ENCODE peak calls at places on chromosomes 16 and 17, in four cellular contexts. One of them, this sample, is unnamed.

GRCh38 chr17:79071161-79071560 is 3.5 kb upstream of the ENGASE start:
- DNase-seq in H1: no peak
- DNase-seq in HepG2: no peak
- DNase-seq in GM12878: no peak
- DNase-seq in this sample: no peak

GRCh38 chr16:72455743-72456659 is 284.0 kb upstream of the PMFBP1 start:
- DNase-seq in GM12878: no peak
- DNase-seq in H1: no peak
- DNase-seq in HepG2: peak
- DNase-seq in this sample: no peak

GRCh38 chr16:2531696-2532493 is 687 bp upstream of the CEMP1 start:
- DNase-seq in GM12878: peak
- DNase-seq in HepG2: peak
- DNase-seq in H1: peak
- DNase-seq in this sample: peak

GRCh38 chr17:50027639-50028206 is 28.2 kb upstream of the ITGA3 start:
- DNase-seq in GM12878: no peak
- DNase-seq in HepG2: no peak
- DNase-seq in H1: no peak
- DNase-seq in this sample: no peak

GRCh38 chr17:16477255-16477654 is 14.7 kb downstream of the LRRC75A start:
- DNase-seq in H1: no peak
- DNase-seq in HepG2: peak
- DNase-seq in GM12878: no peak
- DNase-seq in this sample: no peak

GRCh38 chr17:79223953-79224352 is 149.3 kb downstream of the ENGASE start:
- DNase-seq in GM12878: no peak
- DNase-seq in HepG2: no peak
- DNase-seq in H1: no peak
- DNase-seq in this sample: no peak

GRCh38 chr17:6548578-6549330 is 7.6 kb downstream of the PITPNM3 start:
- DNase-seq in H1: no peak
- DNase-seq in HepG2: peak
- DNase-seq in GM12878: peak
- DNase-seq in this sample: no peak

GRCh38 chr16:69073181-69073669 is 32.2 kb upstream of the HAS3 start:
- DNase-seq in HepG2: peak
- DNase-seq in H1: no peak
- DNase-seq in GM12878: no peak
- DNase-seq in this sample: no peak

GRCh38 chr16:24668481-24669001 is 60.9 kb upstream of the TNRC6A start:
- DNase-seq in GM12878: no peak
- DNase-seq in H1: no peak
- DNase-seq in HepG2: no peak
- DNase-seq in this sample: no peak

GRCh38 chr16:51148674-51149228 is 2.3 kb downstream of the SALL1 start:
- DNase-seq in H1: no peak
- DNase-seq in GM12878: no peak
- DNase-seq in HepG2: no peak
- DNase-seq in this sample: no peak

GRCh38 chr17:49742256-49742655 is 21.7 kb downstream of the FAM117A start:
- DNase-seq in HepG2: no peak
- DNase-seq in GM12878: no peak
- DNase-seq in H1: no peak
- DNase-seq in this sample: no peak

GRCh38 chr16:78551487-78552085 is 452.1 kb downstream of the WWOX start:
- DNase-seq in HepG2: no peak
- DNase-seq in GM12878: no peak
- DNase-seq in H1: peak
- DNase-seq in this sample: no peak

GRCh38 chr16:17416461-17417221 is 54.1 kb downstream of the XYLT1 start:
- DNase-seq in H1: no peak
- DNase-seq in HepG2: no peak
- DNase-seq in GM12878: peak
- DNase-seq in this sample: no peak

GRCh38 chr17:61410100-61410551 is 10.5 kb downstream of the TBX2 start:
- DNase-seq in HepG2: no peak
- DNase-seq in GM12878: no peak
- DNase-seq in H1: no peak
- DNase-seq in this sample: no peak

GRCh38 chr17:37694734-37695133 is 50.1 kb downstream of the HNF1B start:
- DNase-seq in H1: no peak
- DNase-seq in GM12878: no peak
- DNase-seq in HepG2: no peak
- DNase-seq in this sample: no peak

GRCh38 chr16:80936410-80936809 is 70.3 kb downstream of the CMC2 start:
- DNase-seq in HepG2: no peak
- DNase-seq in H1: no peak
- DNase-seq in GM12878: no peak
- DNase-seq in this sample: no peak

GRCh38 chr16:15650698-15651161 is 685 bp downstream of the NDE1 start:
- DNase-seq in GM12878: no peak
- DNase-seq in H1: no peak
- DNase-seq in HepG2: no peak
- DNase-seq in this sample: peak

GRCh38 chr17:50618300-50618699 is 16.4 kb upstream of the ABCC3 start:
- DNase-seq in GM12878: no peak
- DNase-seq in HepG2: no peak
- DNase-seq in H1: no peak
- DNase-seq in this sample: no peak

GRCh38 chr17:1762906-1763829 is 1.3 kb downstream of the SERPINF1 start:
- DNase-seq in HepG2: peak
- DNase-seq in H1: no peak
- DNase-seq in GM12878: no peak
- DNase-seq in this sample: no peak

GRCh38 chr17:21452377-21453143 is 76.4 kb downstream of the KCNJ12 start:
- DNase-seq in HepG2: peak
- DNase-seq in H1: peak
- DNase-seq in GM12878: no peak
- DNase-seq in this sample: peak

GRCh38 chr16:69003500-69003899 is 102.0 kb upstream of the HAS3 start:
- DNase-seq in HepG2: no peak
- DNase-seq in GM12878: no peak
- DNase-seq in H1: no peak
- DNase-seq in this sample: no peak

GRCh38 chr17:77437017-77437416 is 296.2 kb downstream of the SEC14L1 start:
- DNase-seq in H1: no peak
- DNase-seq in HepG2: no peak
- DNase-seq in GM12878: no peak
- DNase-seq in this sample: no peak

GRCh38 chr16:89598199-89598598 is 15.2 kb upstream of the DPEP1 start:
- DNase-seq in HepG2: no peak
- DNase-seq in H1: no peak
- DNase-seq in GM12878: no peak
- DNase-seq in this sample: peak

GRCh38 chr16:28181557-28181914 is 30.2 kb downstream of the XPO6 start:
- DNase-seq in HepG2: peak
- DNase-seq in GM12878: no peak
- DNase-seq in H1: no peak
- DNase-seq in this sample: no peak

GRCh38 chr16:56744996-56745640 is 15.2 kb downstream of the NUP93 start:
- DNase-seq in GM12878: no peak
- DNase-seq in HepG2: peak
- DNase-seq in H1: no peak
- DNase-seq in this sample: no peak

GRCh38 chr17:77034677-77035424 is 105.9 kb upstream of the SEC14L1 start:
- DNase-seq in HepG2: no peak
- DNase-seq in H1: no peak
- DNase-seq in GM12878: no peak
- DNase-seq in this sample: no peak

GRCh38 chr17:79859676-79860615 is 20.7 kb upstream of the CBX4 start:
- DNase-seq in HepG2: no peak
- DNase-seq in H1: no peak
- DNase-seq in GM12878: no peak
- DNase-seq in this sample: no peak

GRCh38 chr17:50423553-50424159 is 2.4 kb upstream of the ACSF2 start:
- DNase-seq in HepG2: peak
- DNase-seq in GM12878: no peak
- DNase-seq in H1: no peak
- DNase-seq in this sample: peak

GRCh38 chr17:266701-267656 is 85.5 kb upstream of the DOC2B start:
- DNase-seq in H1: no peak
- DNase-seq in GM12878: no peak
- DNase-seq in HepG2: no peak
- DNase-seq in this sample: no peak

GRCh38 chr17:6374271-6374691 is 60.6 kb downstream of the AIPL1 start:
- DNase-seq in H1: no peak
- DNase-seq in GM12878: no peak
- DNase-seq in HepG2: no peak
- DNase-seq in this sample: no peak

GRCh38 chr17:59572301-59572924 is 7.0 kb downstream of the DHX40 start:
- DNase-seq in H1: no peak
- DNase-seq in GM12878: no peak
- DNase-seq in HepG2: no peak
- DNase-seq in this sample: no peak

GRCh38 chr16:35798885-35799426 is 2339.5 kb downstream of the TP53TG3F start:
- DNase-seq in H1: no peak
- DNase-seq in GM12878: no peak
- DNase-seq in HepG2: no peak
- DNase-seq in this sample: no peak

GRCh38 chr17:29728490-29728889 is 105.8 kb upstream of the CORO6 start:
- DNase-seq in H1: no peak
- DNase-seq in HepG2: no peak
- DNase-seq in GM12878: no peak
- DNase-seq in this sample: no peak

GRCh38 chr17:29731589-29731929 is 108.8 kb upstream of the CORO6 start:
- DNase-seq in HepG2: no peak
- DNase-seq in H1: no peak
- DNase-seq in GM12878: no peak
- DNase-seq in this sample: no peak

GRCh38 chr17:29722411-29723198 is 99.9 kb upstream of the CORO6 start:
- DNase-seq in HepG2: no peak
- DNase-seq in GM12878: peak
- DNase-seq in H1: no peak
- DNase-seq in this sample: peak

GRCh38 chr17:29723283-29724047 is 100.8 kb upstream of the CORO6 start:
- DNase-seq in HepG2: no peak
- DNase-seq in H1: no peak
- DNase-seq in GM12878: peak
- DNase-seq in this sample: no peak

GRCh38 chr17:29726721-29727252 is 104.1 kb upstream of the CORO6 start:
- DNase-seq in H1: no peak
- DNase-seq in HepG2: no peak
- DNase-seq in GM12878: peak
- DNase-seq in this sample: no peak
- TF ChIP-seq SP1 in H1: no peak
- TF ChIP-seq SP1 in HepG2: no peak
- TF ChIP-seq SP1 in GM12878: no peak
- TF ChIP-seq SP1 in this sample: no peak

DNA sequence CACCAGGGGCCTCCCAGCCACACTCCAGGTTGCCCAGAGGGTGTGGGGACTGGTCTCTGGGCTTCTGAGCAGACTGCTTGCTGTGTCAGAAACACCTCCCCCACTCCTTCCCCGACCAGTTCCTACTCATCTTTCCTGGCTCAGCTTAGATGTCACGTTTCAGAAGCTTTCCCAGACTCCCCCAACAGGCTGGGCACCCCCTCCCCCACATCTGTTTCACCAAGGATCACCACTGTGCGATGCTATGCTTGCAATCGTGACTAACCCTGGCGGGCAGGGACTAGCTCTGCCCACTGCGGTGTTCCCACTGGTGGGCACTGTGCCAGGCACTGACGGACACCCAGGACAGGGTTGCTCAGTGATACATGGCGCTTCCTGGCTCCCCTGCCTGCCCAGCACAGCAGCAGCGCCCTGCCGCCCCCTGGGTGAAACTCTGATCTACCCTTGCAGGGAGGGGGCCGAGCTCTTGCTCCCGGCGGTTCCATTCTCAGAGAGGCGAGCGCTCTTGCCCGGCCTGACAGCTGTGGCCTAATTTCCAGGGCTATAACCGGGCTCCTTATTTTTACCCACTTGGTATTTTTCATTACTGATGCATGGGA is 29.4 kb upstream of the MTSS2 start:
- DNase-seq in H1: no peak
- DNase-seq in HepG2: no peak
- DNase-seq in GM12878: no peak
- DNase-seq in this sample: no peak
- TF ChIP-seq SUZ12 in H1: no peak
- TF ChIP-seq SUZ12 in HepG2: no peak
- TF ChIP-seq SUZ12 in GM12878: no peak
- TF ChIP-seq SUZ12 in this sample: no peak

GRCh38 chr16:70419384-70420327 is 19.2 kb downstream of the ST3GAL2 start:
- DNase-seq in HepG2: no peak
- DNase-seq in GM12878: no peak
- DNase-seq in H1: no peak
- DNase-seq in this sample: no peak
- TF ChIP-seq SP1 in HepG2: no peak
- TF ChIP-seq SP1 in GM12878: no peak
- TF ChIP-seq SP1 in H1: no peak
- TF ChIP-seq SP1 in this sample: no peak

GRCh38 chr17:83193336-83194188 is 114.2 kb downstream of the METRNL start:
- DNase-seq in H1: no peak
- DNase-seq in HepG2: no peak
- DNase-seq in GM12878: no peak
- DNase-seq in this sample: no peak
- TF ChIP-seq SUZ12 in H1: no peak
- TF ChIP-seq SUZ12 in HepG2: no peak
- TF ChIP-seq SUZ12 in GM12878: no peak
- TF ChIP-seq SUZ12 in this sample: no peak

DNA sequence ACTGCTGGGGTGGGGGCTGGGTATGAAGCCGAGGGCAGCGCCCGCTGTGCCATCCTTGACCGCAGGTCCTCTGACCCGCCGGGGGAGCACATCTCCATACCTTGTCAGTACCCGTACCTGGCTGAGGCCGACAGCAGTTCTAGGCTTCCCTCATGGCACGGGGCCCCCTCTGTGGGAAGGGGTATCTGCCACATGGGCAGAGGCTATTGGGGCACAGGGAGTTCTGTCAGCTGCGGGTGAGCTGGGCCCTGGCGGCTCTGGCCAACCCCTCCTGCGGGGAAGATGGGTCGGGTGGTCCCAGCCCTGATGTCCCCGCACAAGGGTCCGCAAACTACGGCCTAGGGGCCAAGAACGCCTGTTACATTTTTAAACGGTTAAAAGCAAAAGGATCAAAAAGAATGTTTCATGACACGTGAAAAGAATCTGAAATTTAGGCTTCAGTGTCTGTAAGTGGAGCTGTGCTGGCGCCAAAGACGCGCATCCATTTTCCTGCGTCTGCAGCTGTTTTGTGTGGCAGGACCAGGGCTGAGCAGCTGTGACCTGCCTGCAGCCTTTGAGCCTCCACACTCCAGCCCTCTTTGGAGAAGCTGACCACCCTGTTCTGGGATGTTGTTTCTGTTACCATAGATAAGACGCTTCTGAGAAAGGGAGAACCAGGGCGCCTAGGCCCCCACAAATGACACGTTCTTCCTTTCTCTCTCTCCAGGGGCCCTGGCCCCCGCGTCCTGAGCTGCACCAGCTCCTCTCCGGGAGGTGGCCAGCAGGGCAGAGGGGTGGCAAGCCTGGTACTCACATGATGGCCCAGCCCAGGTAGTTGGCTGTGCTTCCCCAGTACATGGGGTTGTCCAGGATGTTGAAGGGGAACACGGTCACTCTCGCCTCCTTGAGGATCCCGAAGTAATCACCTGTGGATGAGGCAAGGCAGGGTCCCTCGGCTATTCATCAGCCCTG is 12.7 kb upstream of the RASD1 start:
- DNase-seq in GM12878: no peak
- DNase-seq in HepG2: no peak
- DNase-seq in H1: no peak
- DNase-seq in this sample: no peak
- TF ChIP-seq SP1 in GM12878: no peak
- TF ChIP-seq SP1 in HepG2: no peak
- TF ChIP-seq SP1 in H1: no peak
- TF ChIP-seq SP1 in this sample: no peak